ENCODE peak calls at places on chromosomes 16 and 17, in eight cellular contexts. O is progenitor cell of endocrine pancreas, V is neuronal stem cell, M is tibial nerve, A is LoVo, U is B cell, S is DMS79 treated with DMSO at 0.1 percent for 48 hours, D is NCI-H510A. X is an unnamed sample.

GRCh38 chr17:77097772-77098171 is 43.0 kb upstream of the SEC14L1 start:
- DNase-seq in D (no peak), U (no peak), A (no peak), V (no peak), M (no peak), S (no peak), O (no peak), X (no peak)

GRCh38 chr17:64146418-64147109 is 16.6 kb upstream of the ERN1 start:
- DNase-seq in M (peak), U (no peak), O (peak), V (no peak), D (peak), S (no peak), A (peak), X (peak)

GRCh38 chr17:49197346-49197998 is 12.9 kb downstream of the GNGT2 start:
- DNase-seq in V (no peak), M (no peak), A (peak), U (no peak), S (no peak), D (no peak), O (no peak), X (no peak)

GRCh38 chr17:45347451-45347850 is 30.6 kb upstream of the MAP3K14 start:
- DNase-seq in S (no peak), V (no peak), M (no peak), D (no peak), U (no peak), O (no peak), A (no peak), X (no peak)

GRCh38 chr16:2767140-2767731 is 9.8 kb downstream of the ELOB start:
- DNase-seq in V (no peak), A (no peak), M (no peak), O (no peak), D (no peak), S (no peak), U (no peak), X (no peak)

GRCh38 chr17:68910789-68911431 is 44.3 kb downstream of the ABCA8 start:
- DNase-seq in V (no peak), M (no peak), O (no peak), D (no peak), S (no peak), U (no peak), A (no peak), X (no peak)

GRCh38 chr16:7313170-7313569 is 19.5 kb upstream of the RBFOX1 start:
- DNase-seq in D (no peak), U (no peak), V (no peak), M (peak), A (peak), O (no peak), S (no peak), X (no peak)

GRCh38 chr17:6894206-6894528 is 62.6 kb upstream of the TEKT1 start:
- DNase-seq in V (peak), S (no peak), A (no peak), O (no peak), M (no peak), U (no peak), D (no peak), X (no peak)

GRCh38 chr17:46870116-46870803 is 18.9 kb downstream of the WNT9B start:
- DNase-seq in D (no peak), A (peak), S (no peak), O (no peak), U (no peak), V (no peak), M (no peak), X (no peak)

GRCh38 chr16:81601008-81601428 is 156.4 kb downstream of the CMIP start:
- DNase-seq in O (no peak), S (peak), V (no peak), A (no peak), M (no peak), U (no peak), D (no peak), X (no peak)

GRCh38 chr16:57846078-57846697 is 43.9 kb upstream of the KIFC3 start:
- DNase-seq in D (peak), O (no peak), U (no peak), A (no peak), V (no peak), S (peak), M (no peak), X (no peak)

GRCh38 chr17:39212841-39213480 is 12.8 kb downstream of the STAC2 start:
- DNase-seq in A (no peak), S (peak), D (no peak), O (no peak), V (no peak), M (no peak), U (no peak), X (no peak)

GRCh38 chr16:19223235-19223847 is 55.3 kb downstream of the SYT17 start:
- DNase-seq in S (no peak), V (peak), D (no peak), A (peak), M (peak), O (no peak), U (peak), X (no peak)

GRCh38 chr17:5399767-5400166 is 19.7 kb downstream of the NUP88 start:
- DNase-seq in M (no peak), D (no peak), U (no peak), O (no peak), V (no peak), A (no peak), S (no peak), X (no peak)

GRCh38 chr16:11497329-11497805 is 89.4 kb downstream of the LITAF start:
- DNase-seq in V (no peak), M (peak), O (no peak), U (no peak), D (peak), A (peak), S (peak), X (peak)

GRCh38 chr16:50736448-50736847 is 5.4 kb upstream of the CYLD start:
- DNase-seq in A (no peak), S (no peak), M (no peak), D (no peak), O (no peak), V (no peak), U (no peak), X (no peak)

GRCh38 chr17:69757794-69758430 is 317.1 kb upstream of the KCNJ16 start:
- DNase-seq in A (no peak), M (no peak), V (no peak), D (no peak), S (no peak), O (no peak), U (no peak), X (peak)

GRCh38 chr16:674968-675883 is at the start of gene RHBDL1:
- DNase-seq in S (no peak), D (no peak), U (no peak), V (no peak), O (no peak), A (no peak), M (no peak), X (no peak)

GRCh38 chr17:81479672-81480071 is 32.9 kb downstream of the ACTG1 start:
- DNase-seq in D (no peak), V (no peak), A (no peak), O (no peak), M (no peak), U (no peak), S (no peak), X (no peak)

GRCh38 chr17:19510903-19511302 is 22.8 kb upstream of the SLC47A1 start:
- DNase-seq in D (no peak), M (no peak), A (no peak), O (no peak), S (no peak), V (no peak), U (no peak), X (no peak)

GRCh38 chr17:876272-876671 is 94.1 kb downstream of the MRM3 start:
- DNase-seq in M (no peak), A (no peak), U (no peak), O (no peak), S (no peak), D (no peak), V (no peak), X (no peak)

GRCh38 chr17:30372755-30373154 is 6.0 kb upstream of the CPD start:
- DNase-seq in M (no peak), V (no peak), O (no peak), U (no peak), A (peak), S (no peak), D (no peak), X (no peak)

GRCh38 chr16:68651136-68651535 is 6.0 kb downstream of the CDH3 start:
- DNase-seq in O (no peak), M (no peak), A (no peak), D (no peak), U (no peak), V (no peak), S (no peak), X (no peak)

GRCh38 chr16:54050281-54051210 is 236.0 kb downstream of the IRX3 start:
- DNase-seq in S (no peak), D (no peak), M (no peak), U (no peak), O (no peak), V (no peak), A (no peak), X (no peak)

GRCh38 chr16:87319997-87320491 is 2.9 kb upstream of the C16orf95 start:
- DNase-seq in V (no peak), M (no peak), S (no peak), A (no peak), U (no peak), O (no peak), D (no peak), X (no peak)

GRCh38 chr17:43665038-43665386 is 3.3 kb upstream of the MEOX1 start:
- DNase-seq in O (no peak), S (no peak), U (no peak), V (no peak), A (no peak), M (no peak), D (no peak), X (no peak)

GRCh38 chr16:29925173-29925804 is 737 bp downstream of the KCTD13 start:
- DNase-seq in S (no peak), V (peak), U (peak), O (no peak), M (no peak), A (no peak), D (no peak), X (no peak)

GRCh38 chr17:65277576-65277975 is 140.4 kb downstream of the RGS9 start:
- DNase-seq in S (no peak), U (no peak), M (no peak), D (no peak), V (no peak), O (no peak), A (no peak), X (no peak)

GRCh38 chr17:17681744-17682292 is 560 bp downstream of the RAI1 start:
- DNase-seq in U (peak), A (no peak), M (no peak), S (no peak), V (no peak), D (no peak), O (no peak), X (no peak)

GRCh38 chr16:51164167-51164566 is 13.1 kb upstream of the SALL1 start:
- DNase-seq in D (no peak), V (no peak), O (no peak), S (no peak), A (no peak), M (no peak), U (no peak), X (no peak)

GRCh38 chr17:72775914-72776313 is 316.6 kb downstream of the SLC39A11 start:
- DNase-seq in S (no peak), U (no peak), O (no peak), A (no peak), V (no peak), D (no peak), M (no peak), X (no peak)

GRCh38 chr17:37490638-37491614 is 1.2 kb downstream of the DUSP14 start:
- DNase-seq in A (peak), S (no peak), D (no peak), V (peak), U (peak), M (peak), O (no peak), X (peak)

GRCh38 chr16:12539185-12539929 is 264.3 kb downstream of the CPPED1 start:
- DNase-seq in U (no peak), O (no peak), V (no peak), D (no peak), S (peak), A (no peak), M (no peak), X (no peak)

GRCh38 chr17:12613566-12613965 is 52.1 kb upstream of the MYOCD start:
- DNase-seq in U (no peak), M (no peak), V (no peak), S (no peak), A (no peak), O (no peak), D (no peak), X (no peak)

GRCh38 chr16:56549744-56550385 is 15.0 kb upstream of the MT4 start:
- DNase-seq in M (no peak), O (no peak), D (no peak), A (no peak), S (no peak), U (no peak), V (no peak), X (no peak)

GRCh38 chr17:45430738-45431530 is 1.7 kb downstream of the ARHGAP27 start:
- DNase-seq in M (no peak), A (no peak), S (no peak), V (no peak), U (peak), O (peak), D (no peak), X (no peak)

GRCh38 chr17:82237746-82238561 is 9.1 kb downstream of the SLC16A3 start:
- DNase-seq in U (peak), M (no peak), V (no peak), A (no peak), D (no peak), S (no peak), O (no peak), X (no peak)

GRCh38 chr16:29141586-29142324 is 156.9 kb downstream of the LAT start:
- DNase-seq in U (no peak), V (no peak), D (no peak), M (no peak), O (no peak), S (no peak), A (no peak), X (no peak)